ENCODE peak calls at places on chromosome 3, in four cellular contexts. C is tibial artery, D is SJCRH30, Z is cardiac muscle cell. E is an unnamed sample.

GRCh38 chr3:11699083-11699427 is 55.3 kb upstream of the VGLL4 start:
- DNase-seq in C (no peak), D (no peak), Z (peak), E (no peak)

GRCh38 chr3:99498544-99499234 is 139.7 kb upstream of the COL8A1 start:
- DNase-seq in C (no peak), D (no peak), Z (peak), E (no peak)

GRCh38 chr3:111151438-111151837 is 79.8 kb downstream of the NECTIN3 start:
- DNase-seq in C (no peak), D (no peak), Z (peak), E (no peak)

GRCh38 chr3:18153571-18154173 is 271.5 kb downstream of the SATB1 start:
- DNase-seq in C (no peak), D (no peak), Z (peak), E (no peak)

GRCh38 chr3:41846850-41847249 is 115.1 kb downstream of the ULK4 start:
- DNase-seq in C (no peak), D (no peak), Z (no peak), E (no peak)

GRCh38 chr3:36434682-36435426 is 54.5 kb downstream of the STAC start:
- DNase-seq in C (no peak), D (no peak), Z (peak), E (no peak)

GRCh38 chr3:71658131-71658530 is 67.1 kb downstream of the EIF4E3 start:
- DNase-seq in C (peak), D (no peak), Z (peak), E (no peak)

GRCh38 chr3:49703956-49704355 is 14.6 kb downstream of the RNF123 start:
- DNase-seq in C (no peak), D (no peak), Z (no peak), E (no peak)

E was measured in effector memory CD8-positive, alpha-beta T cell.